ENCODE peak calls at places on chromosomes 5 and 9, in four cellular contexts. K, F, J and Q are unnamed samples.

GRCh38 chr5:140084466-140084865 is 29.4 kb upstream of the PURA start:
- DNase-seq in K (no peak), F (no peak), J (no peak), Q (no peak)

GRCh38 chr9:137236936-137237421 is 4.1 kb upstream of the TUBB4B start:
- DNase-seq in K (no peak), F (no peak), J (no peak), Q (no peak)

GRCh38 chr9:90871327-90871935 is 69.8 kb downstream of the SYK start:
- DNase-seq in K (no peak), F (no peak), J (no peak), Q (no peak)

GRCh38 chr5:149749481-149750365 is 19.6 kb downstream of the PPARGC1B start:
- DNase-seq in K (no peak), F (peak; percentile 41), J (no peak), Q (no peak)

GRCh38 chr5:92042237-92042636 is 659.1 kb upstream of the ARRDC3 start:
- DNase-seq in K (no peak), F (no peak), J (no peak), Q (no peak)

GRCh38 chr5:95762681-95763041 is 31.5 kb downstream of the RHOBTB3 start:
- DNase-seq in K (no peak), F (no peak), J (no peak), Q (no peak)

GRCh38 chr5:104355350-104355749 is 792.8 kb upstream of the NUDT12 start:
- DNase-seq in K (no peak), F (peak; percentile 78), J (no peak), Q (no peak)

GRCh38 chr5:109852371-109853160 is 162.8 kb downstream of the MAN2A1 start:
- DNase-seq in K (no peak), F (no peak), J (no peak), Q (no peak)

GRCh38 chr5:149514512-149514911 is 36.7 kb downstream of the CSNK1A1 start:
- DNase-seq in K (no peak), F (no peak), J (no peak), Q (no peak)

GRCh38 chr9:116380496-116380995 is 227.0 kb downstream of the PAPPA start:
- DNase-seq in K (no peak), F (no peak), J (no peak), Q (no peak)

GRCh38 chr5:61450880-61451279 is 118.8 kb downstream of the ZSWIM6 start:
- DNase-seq in K (peak; percentile 19), F (no peak), J (no peak), Q (no peak)

GRCh38 chr5:172646716-172647285 is 5.7 kb downstream of the NEURL1B start:
- DNase-seq in K (peak; percentile 76), F (peak; percentile 25), J (peak; percentile 44), Q (peak; percentile 62)

GRCh38 chr9:2215941-2216441 is 200.8 kb downstream of the SMARCA2 start:
- DNase-seq in K (no peak), F (no peak), J (no peak), Q (no peak)

GRCh38 chr9:133135193-133135745 is 14.2 kb upstream of the RALGDS start:
- DNase-seq in K (no peak), F (no peak), J (no peak), Q (no peak)

GRCh38 chr5:92145852-92146251 is 762.7 kb upstream of the ARRDC3 start:
- DNase-seq in K (no peak), F (no peak), J (no peak), Q (no peak)

GRCh38 chr9:80928697-80929096 is 760.6 kb downstream of the TLE1 start:
- DNase-seq in K (no peak), F (no peak), J (no peak), Q (no peak)

GRCh38 chr9:88259041-88259440 is 120.8 kb upstream of the SPATA31C2 start:
- DNase-seq in K (no peak), F (no peak), J (no peak), Q (no peak)

GRCh38 chr9:68844623-68845612 is 139.9 kb downstream of the PIP5K1B start:
- DNase-seq in K (peak; percentile 53), F (peak; percentile 25), J (peak; percentile 33), Q (peak; percentile 65)

GRCh38 chr5:138463335-138464017 is 1.8 kb upstream of the EGR1 start:
- DNase-seq in K (no peak), F (no peak), J (peak; percentile 30), Q (peak; percentile 36)

GRCh38 chr5:32709789-32710334 is 1.3 kb upstream of the NPR3 start:
- DNase-seq in K (peak; percentile 66), F (peak; percentile 41), J (peak; percentile 53), Q (peak; percentile 78)

GRCh38 chr5:87399720-87400119 is 13.0 kb downstream of the CCNH start:
- DNase-seq in K (no peak), F (no peak), J (no peak), Q (no peak)

GRCh38 chr5:166571668-166572067 is 1719.8 kb upstream of the WWC1 start:
- DNase-seq in K (no peak), F (no peak), J (no peak), Q (no peak)

GRCh38 chr9:27511771-27512170 is 12.3 kb upstream of the IFNK start:
- DNase-seq in K (no peak), F (no peak), J (no peak), Q (no peak)

GRCh38 chr5:138654281-138654867 is 79.2 kb upstream of the HSPA9 start:
- DNase-seq in K (no peak), F (no peak), J (peak; percentile 28), Q (no peak)

GRCh38 chr5:107580902-107581823 is 89.6 kb downstream of the EFNA5 start:
- DNase-seq in K (no peak), F (no peak), J (no peak), Q (no peak)

GRCh38 chr9:110249639-110250038 is 6.7 kb downstream of the TXN start:
- DNase-seq in K (no peak), F (no peak), J (no peak), Q (no peak)

GRCh38 chr9:134909511-134910105 is 8.1 kb downstream of the FCN1 start:
- DNase-seq in K (no peak), F (no peak), J (no peak), Q (no peak)

GRCh38 chr9:23447944-23448343 is 378.1 kb downstream of the ELAVL2 start:
- DNase-seq in K (no peak), F (no peak), J (no peak), Q (no peak)

GRCh38 chr9:106110483-106110882 is 416.1 kb downstream of the TMEM38B start:
- DNase-seq in K (no peak), F (no peak), J (no peak), Q (no peak)

GRCh38 chr5:152606739-152607138 is 201.7 kb upstream of the NMUR2 start:
- DNase-seq in K (no peak), F (no peak), J (no peak), Q (no peak)

GRCh38 chr5:107223066-107223465 is 447.7 kb downstream of the EFNA5 start:
- DNase-seq in K (no peak), F (no peak), J (no peak), Q (no peak)

GRCh38 chr5:1963358-1963757 is 80.6 kb upstream of the IRX4 start:
- DNase-seq in K (no peak), F (no peak), J (no peak), Q (no peak)

GRCh38 chr9:126497673-126498255 is 116.0 kb upstream of the LMX1B start:
- DNase-seq in K (no peak), F (no peak), J (no peak), Q (no peak)

GRCh38 chr9:137382728-137383452 is 40.1 kb downstream of the EXD3 start:
- DNase-seq in K (no peak), F (no peak), J (peak; percentile 82), Q (peak; percentile 43)

GRCh38 chr9:92242115-92242778 is 51.2 kb downstream of the IARS1 start:
- DNase-seq in K (no peak), F (no peak), J (no peak), Q (no peak)

GRCh38 chr9:132372177-132373095 is 17.6 kb upstream of the SETX start:
- DNase-seq in K (no peak), F (no peak), J (no peak), Q (no peak)

GRCh38 chr5:93163010-93163663 is 417.9 kb downstream of the NR2F1-AS1 start:
- DNase-seq in K (no peak), F (no peak), J (no peak), Q (no peak)

GRCh38 chr9:75904364-75904763 is 13.9 kb downstream of the PCSK5 start:
- DNase-seq in K (no peak), F (no peak), J (no peak), Q (no peak)
- TF ChIP-seq ELF4 in K (no peak), F (no peak), J (no peak), Q (no peak)

DNA sequence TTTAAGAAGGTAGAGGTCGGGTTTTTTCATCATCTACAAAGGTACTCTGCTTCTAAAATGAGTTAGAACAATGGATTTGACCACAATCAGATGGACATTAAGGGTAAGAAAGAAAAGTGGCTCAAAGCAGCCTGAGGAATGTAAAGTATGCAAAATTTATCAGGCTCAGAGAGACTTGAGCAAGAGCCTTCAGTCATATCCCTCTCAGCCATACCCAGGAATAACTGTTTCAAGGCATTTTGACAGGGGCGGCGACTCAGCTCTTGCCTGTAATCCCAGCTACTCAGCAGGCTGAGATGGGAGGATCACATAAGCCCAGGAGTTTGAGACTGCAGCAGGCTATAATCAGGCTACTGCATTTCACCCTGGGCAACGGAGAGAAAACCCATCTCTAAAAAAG is 38.8 kb upstream of the ANXA2R start:
- DNase-seq in K (no peak), F (no peak), J (no peak), Q (no peak)
- TF ChIP-seq ELF4 in K (no peak), F (no peak), J (no peak), Q (no peak)

DNA sequence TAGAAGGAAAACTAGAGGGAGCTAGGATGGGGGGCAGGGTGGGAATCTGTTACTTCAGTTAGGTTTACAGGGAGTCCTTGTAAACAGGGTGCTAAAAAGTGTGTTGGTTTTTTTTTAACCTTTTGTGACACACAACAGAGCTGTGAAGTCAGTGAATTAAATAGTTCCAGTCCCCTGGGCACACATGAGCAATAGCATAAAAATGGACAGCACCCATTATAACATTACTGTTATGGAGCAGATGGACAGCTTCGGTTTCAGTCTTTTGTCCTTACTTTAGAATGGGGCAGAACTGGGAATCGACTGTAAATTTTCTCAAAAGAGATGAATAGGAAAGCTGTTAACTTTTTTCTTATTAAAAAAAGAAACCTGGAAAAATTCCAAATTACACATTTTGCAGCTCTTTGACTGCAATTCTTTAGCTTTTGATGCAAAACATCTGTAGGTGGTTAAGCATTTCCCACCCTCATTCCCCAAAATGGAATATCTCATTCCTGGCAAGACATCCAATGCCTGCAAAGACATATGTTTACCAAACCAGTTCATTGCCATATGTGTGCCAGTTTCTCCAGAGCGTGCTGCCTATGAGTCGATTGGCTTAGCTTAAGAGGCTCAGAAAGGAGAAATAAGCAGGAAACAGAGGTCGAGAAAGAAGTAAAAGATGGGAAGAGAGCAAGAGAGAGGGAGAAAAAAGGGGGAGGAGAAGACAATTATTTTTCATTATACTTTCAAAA is 212.3 kb upstream of the TMEM161B start:
- DNase-seq in K (no peak), F (no peak), J (no peak), Q (no peak)
- TF ChIP-seq ELF4 in K (no peak), F (no peak), J (no peak), Q (no peak)

DNA sequence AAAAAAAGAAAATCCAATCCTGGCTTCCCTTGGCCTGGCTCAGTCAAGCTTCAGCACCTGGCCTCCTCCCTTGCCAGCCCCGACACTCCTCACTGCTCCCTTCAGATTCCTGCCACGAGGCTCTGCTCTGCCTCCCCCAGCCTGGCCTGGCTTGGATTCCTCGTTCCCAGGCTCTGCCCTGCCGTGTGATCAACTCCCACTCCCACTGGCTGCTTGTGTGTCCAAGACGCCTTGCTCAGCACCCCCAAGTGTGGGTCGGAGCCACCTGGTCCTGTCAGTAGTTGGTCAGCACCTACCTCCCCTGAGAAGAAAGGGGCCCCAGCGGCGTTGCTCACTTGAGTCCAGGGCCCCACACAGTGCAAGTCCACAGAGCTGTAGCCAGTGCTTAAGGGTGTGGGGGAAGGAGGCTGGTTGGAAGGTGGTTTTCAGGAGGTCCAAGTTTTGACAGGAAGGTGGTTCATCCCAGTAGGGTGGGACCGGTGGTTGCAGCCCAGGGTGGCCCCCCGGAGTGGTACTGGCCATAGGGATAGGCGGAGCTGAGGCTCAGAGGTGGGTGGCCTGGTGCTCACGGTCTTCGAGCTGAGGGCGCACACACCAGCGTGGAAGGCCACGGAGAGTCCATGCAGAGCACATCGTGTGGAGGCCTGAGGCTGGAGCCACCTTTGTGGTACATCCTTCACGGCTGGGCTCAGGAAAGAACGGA is 46.4 kb downstream of the JADE2 start:
- DNase-seq in K (no peak), F (no peak), J (no peak), Q (no peak)
- TF ChIP-seq ELF4 in K (no peak), F (no peak), J (no peak), Q (no peak)